ENCODE peak calls at places on chromosomes 11 and 22, in five cellular contexts. W, I, X, E and Z are unnamed samples.

GRCh38 chr11:2517016-2517385 is 72.2 kb downstream of the KCNQ1 start:
- DNase-seq in W (no peak), E (no peak), I (no peak), X (no peak), Z (no peak)

GRCh38 chr22:45083659-45084305 is 74.0 kb upstream of the PHF21B start:
- DNase-seq in I (no peak), W (peak; percentile 43), X (peak; percentile 49), E (no peak), Z (peak; percentile 72)

GRCh38 chr11:134026655-134027343 is 42.1 kb upstream of the JAM3 start:
- DNase-seq in W (no peak), E (no peak), X (no peak), I (no peak), Z (no peak)

GRCh38 chr11:112797653-112798293 is 163.4 kb upstream of the NCAM1 start:
- DNase-seq in W (peak; percentile 11), X (peak; percentile 39), E (no peak), I (peak; percentile 17), Z (no peak)

GRCh38 chr11:2249191-2249916 is 21.0 kb downstream of the ASCL2 start:
- DNase-seq in W (no peak), X (no peak), E (no peak), I (no peak), Z (no peak)

GRCh38 chr11:44365616-44366015 is 55.7 kb upstream of the ALX4 start:
- DNase-seq in X (no peak), E (no peak), I (no peak), W (no peak), Z (no peak)

GRCh38 chr11:129412501-129412900 is 36.9 kb downstream of the BARX2 start:
- DNase-seq in W (no peak), X (no peak), E (no peak), I (peak; percentile 34), Z (no peak)

GRCh38 chr11:32385998-32386397 is 49.3 kb downstream of the WT1 start:
- DNase-seq in E (no peak), X (no peak), I (no peak), W (peak; percentile 46), Z (peak; percentile 49)

GRCh38 chr11:128469220-128469619 is 118.1 kb downstream of the ETS1 start:
- DNase-seq in I (peak; percentile 89), X (peak; percentile 61), E (no peak), W (no peak), Z (no peak)

GRCh38 chr11:70158201-70158600 is 44.9 kb upstream of the FADD start:
- DNase-seq in W (peak; percentile 13), I (no peak), X (no peak), E (no peak), Z (peak; percentile 50)